ENCODE peak calls at places on chromosomes 7 and 10, in nine cellular contexts. B is transverse colon, P is stomach, Q is A549, E is esophagus muscularis mucosa, L is upper lobe of left lung, A is K562, G is HepG2, W is ovary. O is an unnamed sample.

GRCh38 chr10:128463991-128464755 is 337.9 kb upstream of the MKI67 start:
- DNase-seq in B (peak), P (peak), Q (no peak), E (peak), L (no peak), A (no peak), G (peak), W (no peak), O (peak)

GRCh38 chr7:46759711-46760480 is 822.0 kb downstream of the TNS3 start:
- DNase-seq in B (no peak), P (no peak), Q (no peak), E (no peak), L (no peak), A (no peak), G (no peak), W (no peak), O (no peak)

GRCh38 chr7:134186022-134186421 is 58.9 kb downstream of the LRGUK start:
- DNase-seq in B (no peak), P (no peak), Q (no peak), E (no peak), L (no peak), A (no peak), G (no peak), W (no peak), O (no peak)

GRCh38 chr7:107972075-107972482 is 30.9 kb downstream of the LAMB1 start:
- DNase-seq in B (no peak), P (no peak), Q (no peak), E (no peak), L (no peak), A (peak), G (peak), W (no peak), O (no peak)

GRCh38 chr10:2949948-2950354 is 117.4 kb upstream of the PFKP start:
- DNase-seq in B (no peak), P (no peak), Q (peak), E (no peak), L (no peak), A (no peak), G (no peak), W (no peak), O (peak)

GRCh38 chr10:113300628-113301027 is 252.2 kb upstream of the HABP2 start:
- DNase-seq in B (no peak), P (no peak), Q (no peak), E (no peak), L (no peak), A (no peak), G (no peak), W (no peak), O (peak)

GRCh38 chr10:59319854-59320253 is 42.5 kb downstream of the FAM13C start:
- DNase-seq in B (no peak), P (no peak), Q (no peak), E (no peak), L (no peak), A (no peak), G (no peak), W (no peak), O (no peak)

GRCh38 chr7:120989571-120990220 is 1.2 kb downstream of the CPED1 start:
- DNase-seq in B (no peak), P (no peak), Q (no peak), E (no peak), L (no peak), A (no peak), G (no peak), W (peak), O (no peak)

GRCh38 chr7:34043461-34044318 is 138.4 kb downstream of the BMPER start:
- DNase-seq in B (no peak), P (no peak), Q (no peak), E (no peak), L (no peak), A (no peak), G (no peak), W (no peak), O (no peak)

GRCh38 chr7:11727864-11728263 is 104.1 kb downstream of the THSD7A start:
- DNase-seq in B (no peak), P (no peak), Q (no peak), E (no peak), L (no peak), A (no peak), G (no peak), W (no peak), O (no peak)

GRCh38 chr7:14748461-14748860 is 154.1 kb downstream of the DGKB start:
- DNase-seq in B (no peak), P (no peak), Q (no peak), E (no peak), L (no peak), A (no peak), G (no peak), W (no peak), O (no peak)

GRCh38 chr10:42969147-42969546 is 107.7 kb upstream of the RET start:
- DNase-seq in B (no peak), P (peak), Q (no peak), E (peak), L (no peak), A (no peak), G (no peak), W (no peak), O (no peak)

GRCh38 chr10:119030421-119031250 is 1.1 kb downstream of the NANOS1 start:
- DNase-seq in B (peak), P (peak), Q (no peak), E (peak), L (peak), A (peak), G (peak), W (peak), O (peak)

GRCh38 chr7:100446040-100446439 is 9.7 kb upstream of the PPP1R35 start:
- DNase-seq in B (no peak), P (no peak), Q (no peak), E (no peak), L (no peak), A (no peak), G (no peak), W (no peak), O (no peak)

GRCh38 chr7:22564511-22565045 is 64.6 kb upstream of the STEAP1B start:
- DNase-seq in B (no peak), P (no peak), Q (no peak), E (no peak), L (no peak), A (peak), G (no peak), W (no peak), O (no peak)

GRCh38 chr10:25852364-25852941 is 81.6 kb upstream of the MYO3A start:
- DNase-seq in B (no peak), P (no peak), Q (no peak), E (no peak), L (no peak), A (no peak), G (no peak), W (no peak), O (no peak)

GRCh38 chr10:6542999-6543430 is 37.1 kb downstream of the PRKCQ start:
- DNase-seq in B (no peak), P (no peak), Q (no peak), E (no peak), L (peak), A (no peak), G (peak), W (no peak), O (no peak)

GRCh38 chr10:2094171-2094570 is 356.8 kb upstream of the ADARB2 start:
- DNase-seq in B (no peak), P (no peak), Q (no peak), E (peak), L (no peak), A (no peak), G (no peak), W (no peak), O (no peak)

GRCh38 chr7:128053991-128054390 is 22.8 kb upstream of the LRRC4 start:
- DNase-seq in B (no peak), P (no peak), Q (no peak), E (no peak), L (no peak), A (no peak), G (no peak), W (no peak), O (no peak)

GRCh38 chr7:69677054-69677847 is 79.0 kb downstream of the AUTS2 start:
- DNase-seq in B (no peak), P (no peak), Q (peak), E (no peak), L (no peak), A (no peak), G (no peak), W (no peak), O (no peak)

GRCh38 chr10:43863859-43864591 is 215.3 kb upstream of the ZNF32 start:
- DNase-seq in B (peak), P (peak), Q (no peak), E (no peak), L (no peak), A (no peak), G (peak), W (no peak), O (no peak)

GRCh38 chr7:831596-832291 is 532 bp upstream of the SUN1 start:
- DNase-seq in B (no peak), P (no peak), Q (peak), E (no peak), L (no peak), A (peak), G (peak), W (no peak), O (peak)

GRCh38 chr10:5600908-5601307 is 65.5 kb downstream of the ASB13 start:
- DNase-seq in B (no peak), P (no peak), Q (no peak), E (no peak), L (no peak), A (no peak), G (no peak), W (no peak), O (no peak)

GRCh38 chr10:48509974-48510692 is 94.7 kb downstream of the ARHGAP22 start:
- DNase-seq in B (no peak), P (peak), Q (peak), E (no peak), L (no peak), A (peak), G (peak), W (peak), O (no peak)

GRCh38 chr10:69807122-69807521 is 5.4 kb downstream of the COL13A1 start:
- DNase-seq in B (no peak), P (no peak), Q (peak), E (no peak), L (no peak), A (no peak), G (no peak), W (no peak), O (no peak)

GRCh38 chr7:127938588-127938987 is 92.6 kb downstream of the LRRC4 start:
- DNase-seq in B (no peak), P (no peak), Q (no peak), E (no peak), L (no peak), A (no peak), G (no peak), W (no peak), O (no peak)

GRCh38 chr7:76065016-76065612 is 17.2 kb downstream of the MDH2 start:
- DNase-seq in B (no peak), P (no peak), Q (no peak), E (no peak), L (no peak), A (no peak), G (no peak), W (no peak), O (no peak)

GRCh38 chr7:156533964-156534363 is 106.6 kb upstream of the RNF32 start:
- DNase-seq in B (no peak), P (no peak), Q (no peak), E (peak), L (no peak), A (no peak), G (no peak), W (no peak), O (no peak)

GRCh38 chr7:15906436-15906835 is 220.0 kb upstream of the MEOX2 start:
- DNase-seq in B (no peak), P (no peak), Q (no peak), E (no peak), L (peak), A (no peak), G (no peak), W (no peak), O (no peak)

GRCh38 chr7:137942459-137943115 is 59.3 kb downstream of the CREB3L2 start:
- DNase-seq in B (no peak), P (no peak), Q (no peak), E (no peak), L (no peak), A (no peak), G (no peak), W (no peak), O (no peak)

GRCh38 chr10:10211409-10211808 is 806.3 kb upstream of the CELF2 start:
- DNase-seq in B (no peak), P (no peak), Q (no peak), E (no peak), L (no peak), A (no peak), G (no peak), W (no peak), O (no peak)

GRCh38 chr7:150325110-150325611 is 1.8 kb upstream of the ACTR3C start:
- DNase-seq in B (no peak), P (no peak), Q (no peak), E (no peak), L (peak), A (no peak), G (no peak), W (no peak), O (no peak)

GRCh38 chr10:101331960-101332359 is 22.0 kb upstream of the BTRC start:
- DNase-seq in B (no peak), P (no peak), Q (no peak), E (no peak), L (no peak), A (no peak), G (no peak), W (no peak), O (no peak)

DNA sequence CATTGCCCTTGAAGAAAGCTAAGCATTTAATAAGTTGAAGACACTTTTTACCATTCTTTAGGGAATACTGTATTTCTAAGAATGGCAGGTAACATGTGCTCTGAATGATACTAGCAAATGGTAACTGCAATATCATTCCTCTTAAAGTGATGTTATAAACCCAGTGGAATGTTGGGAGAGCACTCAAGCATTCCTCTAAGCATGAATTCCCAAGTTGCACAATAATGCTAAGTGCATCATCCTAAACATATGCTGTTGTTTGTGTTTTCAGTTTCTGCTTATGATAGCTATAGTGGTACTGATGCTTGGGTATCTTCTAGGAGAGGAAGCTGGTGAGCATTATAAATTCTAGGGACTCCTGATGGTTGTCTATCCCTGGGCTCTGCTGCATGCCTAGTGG is 673.9 kb downstream of the PHTF2 start:
- DNase-seq in B (no peak), P (no peak), Q (no peak), E (no peak), L (no peak), A (no peak), G (no peak), W (no peak), O (no peak)
- TF ChIP-seq EP300 in B (no peak), P (no peak), Q (no peak), E (no peak), L (no peak), A (no peak), G (no peak), W (no peak), O (no peak)

DNA sequence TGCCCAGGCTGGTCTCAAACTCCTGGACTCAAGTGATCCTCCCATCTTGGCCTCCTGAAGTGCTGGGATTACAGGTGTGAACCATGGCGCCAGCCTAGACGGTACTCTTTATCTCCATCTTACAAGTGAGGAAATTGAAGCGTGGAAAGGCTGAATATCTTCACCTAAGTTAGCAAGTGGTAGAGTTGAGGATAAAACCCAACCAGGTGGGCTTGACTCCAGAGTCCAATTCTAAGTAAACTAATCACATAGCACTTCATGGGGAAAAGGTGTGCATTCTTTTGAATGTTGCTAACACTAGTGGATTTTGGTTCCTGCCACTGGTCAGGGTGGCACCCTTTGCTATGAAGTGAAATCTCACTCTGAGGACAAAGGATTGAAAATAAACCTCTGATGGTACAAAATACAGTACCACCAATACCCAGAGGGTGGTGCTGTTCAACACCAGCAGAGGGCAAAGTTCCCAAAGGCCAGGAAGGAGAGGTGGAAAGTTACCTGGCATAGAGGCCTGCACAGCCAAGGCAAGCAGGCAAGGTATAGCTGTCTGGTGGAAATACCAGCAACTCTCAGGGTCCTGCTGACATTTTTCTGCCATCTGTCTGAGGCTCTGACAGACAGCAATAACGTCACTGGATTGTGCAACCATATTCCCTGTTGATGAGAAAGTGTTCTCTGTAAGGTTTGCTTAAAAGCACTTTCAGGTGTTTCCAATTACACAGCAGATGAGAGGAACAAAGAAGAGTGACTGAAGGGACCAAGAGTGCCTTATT is 17.6 kb downstream of the ZDHHC16 start:
- DNase-seq in B (peak), P (peak), Q (peak), E (no peak), L (peak), A (peak), G (peak), W (no peak), O (peak)
- TF ChIP-seq EP300 in B (no peak), P (no peak), Q (no peak), E (no peak), L (peak), A (no peak), G (no peak), W (no peak), O (no peak)

GRCh38 chr10:123459371-123460224 is 206.6 kb upstream of the GPR26 start:
- DNase-seq in B (no peak), P (no peak), Q (no peak), E (no peak), L (no peak), A (no peak), G (no peak), W (no peak), O (no peak)
- TF ChIP-seq EP300 in B (no peak), P (no peak), Q (no peak), E (no peak), L (no peak), A (no peak), G (no peak), W (no peak), O (no peak)

DNA sequence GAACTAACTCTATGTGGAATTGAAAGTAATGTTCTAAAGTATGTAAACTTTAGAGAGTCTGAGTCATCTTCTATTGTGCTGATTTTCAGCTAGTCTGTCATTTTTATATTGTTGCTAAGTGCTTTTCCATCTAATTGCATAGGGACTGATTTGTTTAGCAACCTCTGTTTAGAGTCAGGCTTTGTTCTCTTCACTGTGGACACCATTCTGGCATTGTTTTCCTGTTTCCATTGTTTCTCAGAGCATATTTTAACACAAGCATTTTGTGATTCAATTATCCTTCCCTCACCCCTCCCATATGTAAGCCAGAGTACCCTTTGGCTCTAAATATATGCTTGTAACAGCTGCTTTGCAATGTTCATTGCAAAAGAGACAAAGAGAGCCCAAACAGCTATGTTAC is 748.4 kb upstream of the PHF14 start:
- DNase-seq in B (no peak), P (no peak), Q (no peak), E (no peak), L (no peak), A (no peak), G (no peak), W (no peak), O (no peak)
- TF ChIP-seq EP300 in B (no peak), P (no peak), Q (no peak), E (no peak), L (no peak), A (no peak), G (no peak), W (no peak), O (no peak)

GRCh38 chr7:40374575-40374974 is 239.8 kb downstream of the SUGCT start:
- DNase-seq in B (no peak), P (no peak), Q (no peak), E (no peak), L (no peak), A (no peak), G (no peak), W (no peak), O (no peak)
- TF ChIP-seq EP300 in B (no peak), P (no peak), Q (no peak), E (no peak), L (no peak), A (no peak), G (no peak), W (no peak), O (no peak)

GRCh38 chr7:130988443-130988842 is 254.4 kb upstream of the KLF14 start:
- DNase-seq in B (no peak), P (no peak), Q (no peak), E (no peak), L (no peak), A (no peak), G (no peak), W (no peak), O (no peak)
- TF ChIP-seq EP300 in B (no peak), P (no peak), Q (no peak), E (no peak), L (no peak), A (no peak), G (no peak), W (no peak), O (no peak)